ENCODE peak calls at places on chromosomes 13 and 19, in nine cellular contexts. E is choroid plexus epithelial cell; S is endodermal cell; B is stimulated activated CD4-positive, alpha-beta T cell treated with anti-CD3 and anti-CD28 coated beads, Interleukin-1b, Interleukin-23, amount 100 ng/mL, for 48 hours; Z is caudate nucleus; R is CD8-positive, alpha-beta T cell; I is GF-D8; L is activated T-helper 1 cell treated with anti-CD3 and anti-CD28 coated beads, Interleukin-2, amount 50 U/mL, for 16 hours; K is GM20000. W is an unnamed sample.

GRCh38 chr19:18848860-18849661 is 17.3 kb downstream of the UPF1 start:
- DNase-seq in E (peak), S (no peak), B (no peak), Z (peak), R (no peak), I (no peak), L (no peak), K (no peak), W (no peak)

GRCh38 chr13:103788061-103788652 is 721.9 kb upstream of the SLC10A2 start:
- DNase-seq in E (peak), S (peak), B (no peak), Z (no peak), R (no peak), I (no peak), L (no peak), K (no peak), W (no peak)

GRCh38 chr13:77774181-77774580 is 76.7 kb downstream of the SLAIN1 start:
- DNase-seq in E (no peak), S (no peak), B (no peak), Z (no peak), R (no peak), I (no peak), L (no peak), K (no peak), W (no peak)

GRCh38 chr19:4063369-4064072 is 3.2 kb downstream of the ZBTB7A start:
- DNase-seq in E (no peak), S (peak), B (no peak), Z (no peak), R (no peak), I (no peak), L (no peak), K (no peak), W (no peak)

GRCh38 chr13:87005511-87005910 is 665.7 kb upstream of the SLITRK5 start:
- DNase-seq in E (no peak), S (no peak), B (no peak), Z (no peak), R (no peak), I (no peak), L (no peak), K (no peak), W (no peak)

GRCh38 chr19:44142014-44142523 is 715 bp downstream of the ZNF234 start:
- DNase-seq in E (peak), S (peak), B (no peak), Z (no peak), R (no peak), I (no peak), L (no peak), K (no peak), W (no peak)

GRCh38 chr13:47621931-47622330 is 379.1 kb downstream of the SUCLA2 start:
- DNase-seq in E (peak), S (no peak), B (no peak), Z (no peak), R (no peak), I (no peak), L (no peak), K (no peak), W (no peak)

GRCh38 chr13:111912453-111912866 is 154.5 kb upstream of the SOX1 start:
- DNase-seq in E (no peak), S (peak), B (no peak), Z (no peak), R (no peak), I (no peak), L (no peak), K (no peak), W (no peak)

GRCh38 chr13:20475927-20476691 is 49.5 kb downstream of the CRYL1 start:
- DNase-seq in E (peak), S (peak), B (peak), Z (no peak), R (peak), I (peak), L (peak), K (peak), W (no peak)

GRCh38 chr19:17721821-17722220 is 2.5 kb downstream of the MAP1S start:
- DNase-seq in E (peak), S (no peak), B (no peak), Z (no peak), R (no peak), I (peak), L (no peak), K (no peak), W (no peak)

GRCh38 chr13:30739646-30740642 is 4.6 kb downstream of the ALOX5AP start:
- DNase-seq in E (peak), S (peak), B (peak), Z (no peak), R (peak), I (peak), L (peak), K (peak), W (peak)

GRCh38 chr19:53015159-53015558 is 1.4 kb downstream of the ERVV-1 start:
- DNase-seq in E (no peak), S (no peak), B (no peak), Z (no peak), R (no peak), I (no peak), L (no peak), K (no peak), W (no peak)

GRCh38 chr19:47512183-47512947 is 2.5 kb downstream of the NAPA start:
- DNase-seq in E (peak), S (peak), B (no peak), Z (no peak), R (no peak), I (peak), L (no peak), K (no peak), W (peak)

GRCh38 chr19:633786-634639 is 676 bp upstream of the POLRMT start:
- DNase-seq in E (no peak), S (no peak), B (no peak), Z (no peak), R (no peak), I (no peak), L (no peak), K (no peak), W (no peak)

GRCh38 chr19:13115936-13116281 is 631 bp downstream of the TRMT1 start:
- DNase-seq in E (no peak), S (no peak), B (no peak), Z (no peak), R (no peak), I (no peak), L (no peak), K (no peak), W (no peak)

W was measured in AG09309.